ENCODE peak calls at places on chromosome 21, in ten cellular contexts. One of them, this sample, is unnamed.

GRCh38 chr21:46564391-46564790 is 40.5 kb downstream of the S100B start:
- DNase-seq in stimulated activated CD8-positive, alpha-beta memory T cell treated with anti-CD3 and anti-CD28 coated beads, Interleukin-4, amount 100 ng/mL, for 1 hour: no peak
- DNase-seq in effector memory CD4-positive, alpha-beta T cell: no peak
- DNase-seq in tibial nerve: no peak
- DNase-seq in ecto neural progenitor cell: no peak
- DNase-seq in aorta: no peak
- DNase-seq in DMS53: no peak
- DNase-seq in stimulated activated CD4-positive, alpha-beta T cell treated with anti-CD3 and anti-CD28 coated beads, Interleukin-1b, Interleukin-23, amount 100 ng/mL, for 4 hours: no peak
- DNase-seq in heart right ventricle: no peak
- DNase-seq in cardiac muscle cell: no peak
- DNase-seq in this sample: no peak

GRCh38 chr21:37566790-37567725 is 200.5 kb downstream of the DYRK1A start:
- DNase-seq in stimulated activated CD8-positive, alpha-beta memory T cell treated with anti-CD3 and anti-CD28 coated beads, Interleukin-4, amount 100 ng/mL, for 1 hour: no peak
- DNase-seq in effector memory CD4-positive, alpha-beta T cell: no peak
- DNase-seq in tibial nerve: no peak
- DNase-seq in ecto neural progenitor cell: no peak
- DNase-seq in aorta: no peak
- DNase-seq in DMS53: no peak
- DNase-seq in stimulated activated CD4-positive, alpha-beta T cell treated with anti-CD3 and anti-CD28 coated beads, Interleukin-1b, Interleukin-23, amount 100 ng/mL, for 4 hours: no peak
- DNase-seq in heart right ventricle: no peak
- DNase-seq in cardiac muscle cell: peak; percentile 55
- DNase-seq in this sample: no peak

GRCh38 chr21:36881223-36881622 is 85.2 kb downstream of the HLCS start:
- DNase-seq in stimulated activated CD8-positive, alpha-beta memory T cell treated with anti-CD3 and anti-CD28 coated beads, Interleukin-4, amount 100 ng/mL, for 1 hour: no peak
- DNase-seq in effector memory CD4-positive, alpha-beta T cell: no peak
- DNase-seq in tibial nerve: no peak
- DNase-seq in ecto neural progenitor cell: no peak
- DNase-seq in aorta: no peak
- DNase-seq in DMS53: no peak
- DNase-seq in stimulated activated CD4-positive, alpha-beta T cell treated with anti-CD3 and anti-CD28 coated beads, Interleukin-1b, Interleukin-23, amount 100 ng/mL, for 4 hours: no peak
- DNase-seq in heart right ventricle: no peak
- DNase-seq in cardiac muscle cell: peak; percentile 31
- DNase-seq in this sample: no peak

GRCh38 chr21:37763298-37763697 is 153.0 kb downstream of the KCNJ6 start:
- DNase-seq in stimulated activated CD8-positive, alpha-beta memory T cell treated with anti-CD3 and anti-CD28 coated beads, Interleukin-4, amount 100 ng/mL, for 1 hour: no peak
- DNase-seq in effector memory CD4-positive, alpha-beta T cell: no peak
- DNase-seq in tibial nerve: no peak
- DNase-seq in ecto neural progenitor cell: no peak
- DNase-seq in aorta: no peak
- DNase-seq in DMS53: no peak
- DNase-seq in stimulated activated CD4-positive, alpha-beta T cell treated with anti-CD3 and anti-CD28 coated beads, Interleukin-1b, Interleukin-23, amount 100 ng/mL, for 4 hours: no peak
- DNase-seq in heart right ventricle: no peak
- DNase-seq in cardiac muscle cell: no peak
- DNase-seq in this sample: peak; percentile 21

GRCh38 chr21:33477066-33477465 is 2.7 kb downstream of the TMEM50B start:
- DNase-seq in stimulated activated CD8-positive, alpha-beta memory T cell treated with anti-CD3 and anti-CD28 coated beads, Interleukin-4, amount 100 ng/mL, for 1 hour: no peak
- DNase-seq in effector memory CD4-positive, alpha-beta T cell: no peak
- DNase-seq in tibial nerve: no peak
- DNase-seq in ecto neural progenitor cell: no peak
- DNase-seq in aorta: no peak
- DNase-seq in DMS53: no peak
- DNase-seq in stimulated activated CD4-positive, alpha-beta T cell treated with anti-CD3 and anti-CD28 coated beads, Interleukin-1b, Interleukin-23, amount 100 ng/mL, for 4 hours: no peak
- DNase-seq in heart right ventricle: no peak
- DNase-seq in cardiac muscle cell: no peak
- DNase-seq in this sample: no peak

GRCh38 chr21:22791986-22792560 is 1793.9 kb downstream of the NCAM2 start:
- DNase-seq in stimulated activated CD8-positive, alpha-beta memory T cell treated with anti-CD3 and anti-CD28 coated beads, Interleukin-4, amount 100 ng/mL, for 1 hour: no peak
- DNase-seq in effector memory CD4-positive, alpha-beta T cell: no peak
- DNase-seq in tibial nerve: no peak
- DNase-seq in ecto neural progenitor cell: no peak
- DNase-seq in aorta: no peak
- DNase-seq in DMS53: peak; percentile 63
- DNase-seq in stimulated activated CD4-positive, alpha-beta T cell treated with anti-CD3 and anti-CD28 coated beads, Interleukin-1b, Interleukin-23, amount 100 ng/mL, for 4 hours: no peak
- DNase-seq in heart right ventricle: no peak
- DNase-seq in cardiac muscle cell: peak; percentile 62
- DNase-seq in this sample: peak; percentile 81

GRCh38 chr21:33339135-33339534 is 14.4 kb downstream of the IFNAR1 start:
- DNase-seq in stimulated activated CD8-positive, alpha-beta memory T cell treated with anti-CD3 and anti-CD28 coated beads, Interleukin-4, amount 100 ng/mL, for 1 hour: no peak
- DNase-seq in effector memory CD4-positive, alpha-beta T cell: no peak
- DNase-seq in tibial nerve: no peak
- DNase-seq in ecto neural progenitor cell: no peak
- DNase-seq in aorta: no peak
- DNase-seq in DMS53: no peak
- DNase-seq in stimulated activated CD4-positive, alpha-beta T cell treated with anti-CD3 and anti-CD28 coated beads, Interleukin-1b, Interleukin-23, amount 100 ng/mL, for 4 hours: no peak
- DNase-seq in heart right ventricle: no peak
- DNase-seq in cardiac muscle cell: no peak
- DNase-seq in this sample: no peak

GRCh38 chr21:42164064-42164789 is 54.7 kb upstream of the ABCG1 start:
- DNase-seq in stimulated activated CD8-positive, alpha-beta memory T cell treated with anti-CD3 and anti-CD28 coated beads, Interleukin-4, amount 100 ng/mL, for 1 hour: no peak
- DNase-seq in effector memory CD4-positive, alpha-beta T cell: no peak
- DNase-seq in tibial nerve: peak; percentile 42
- DNase-seq in ecto neural progenitor cell: peak; percentile 57
- DNase-seq in aorta: peak; percentile 78
- DNase-seq in DMS53: peak; percentile 66
- DNase-seq in stimulated activated CD4-positive, alpha-beta T cell treated with anti-CD3 and anti-CD28 coated beads, Interleukin-1b, Interleukin-23, amount 100 ng/mL, for 4 hours: peak; percentile 31
- DNase-seq in heart right ventricle: peak; percentile 82
- DNase-seq in cardiac muscle cell: peak; percentile 43
- DNase-seq in this sample: peak; percentile 66

GRCh38 chr21:42746593-42747266 is 93.3 kb downstream of the PDE9A start:
- DNase-seq in stimulated activated CD8-positive, alpha-beta memory T cell treated with anti-CD3 and anti-CD28 coated beads, Interleukin-4, amount 100 ng/mL, for 1 hour: no peak
- DNase-seq in effector memory CD4-positive, alpha-beta T cell: peak; percentile 23
- DNase-seq in tibial nerve: no peak
- DNase-seq in ecto neural progenitor cell: no peak
- DNase-seq in aorta: peak; percentile 86
- DNase-seq in DMS53: no peak
- DNase-seq in stimulated activated CD4-positive, alpha-beta T cell treated with anti-CD3 and anti-CD28 coated beads, Interleukin-1b, Interleukin-23, amount 100 ng/mL, for 4 hours: no peak
- DNase-seq in heart right ventricle: peak; percentile 32
- DNase-seq in cardiac muscle cell: no peak
- DNase-seq in this sample: no peak

GRCh38 chr21:34839070-34839820 is 170.5 kb downstream of the CLIC6 start:
- DNase-seq in stimulated activated CD8-positive, alpha-beta memory T cell treated with anti-CD3 and anti-CD28 coated beads, Interleukin-4, amount 100 ng/mL, for 1 hour: no peak
- DNase-seq in effector memory CD4-positive, alpha-beta T cell: no peak
- DNase-seq in tibial nerve: no peak
- DNase-seq in ecto neural progenitor cell: no peak
- DNase-seq in aorta: no peak
- DNase-seq in DMS53: no peak
- DNase-seq in stimulated activated CD4-positive, alpha-beta T cell treated with anti-CD3 and anti-CD28 coated beads, Interleukin-1b, Interleukin-23, amount 100 ng/mL, for 4 hours: no peak
- DNase-seq in heart right ventricle: no peak
- DNase-seq in cardiac muscle cell: no peak
- DNase-seq in this sample: no peak

GRCh38 chr21:31874817-31875216 is 2.0 kb downstream of the HUNK start:
- DNase-seq in stimulated activated CD8-positive, alpha-beta memory T cell treated with anti-CD3 and anti-CD28 coated beads, Interleukin-4, amount 100 ng/mL, for 1 hour: no peak
- DNase-seq in effector memory CD4-positive, alpha-beta T cell: no peak
- DNase-seq in tibial nerve: no peak
- DNase-seq in ecto neural progenitor cell: peak; percentile 68
- DNase-seq in aorta: no peak
- DNase-seq in DMS53: no peak
- DNase-seq in stimulated activated CD4-positive, alpha-beta T cell treated with anti-CD3 and anti-CD28 coated beads, Interleukin-1b, Interleukin-23, amount 100 ng/mL, for 4 hours: no peak
- DNase-seq in heart right ventricle: no peak
- DNase-seq in cardiac muscle cell: no peak
- DNase-seq in this sample: no peak

GRCh38 chr21:41641821-41642368 is 125.0 kb downstream of the RIPK4 start:
- DNase-seq in stimulated activated CD8-positive, alpha-beta memory T cell treated with anti-CD3 and anti-CD28 coated beads, Interleukin-4, amount 100 ng/mL, for 1 hour: no peak
- DNase-seq in effector memory CD4-positive, alpha-beta T cell: no peak
- DNase-seq in tibial nerve: peak; percentile 43
- DNase-seq in ecto neural progenitor cell: no peak
- DNase-seq in aorta: peak; percentile 81
- DNase-seq in DMS53: no peak
- DNase-seq in stimulated activated CD4-positive, alpha-beta T cell treated with anti-CD3 and anti-CD28 coated beads, Interleukin-1b, Interleukin-23, amount 100 ng/mL, for 4 hours: no peak
- DNase-seq in heart right ventricle: peak; percentile 59
- DNase-seq in cardiac muscle cell: peak; percentile 94
- DNase-seq in this sample: no peak

GRCh38 chr21:18049461-18049860 is 195.2 kb upstream of the CHODL start:
- DNase-seq in stimulated activated CD8-positive, alpha-beta memory T cell treated with anti-CD3 and anti-CD28 coated beads, Interleukin-4, amount 100 ng/mL, for 1 hour: no peak
- DNase-seq in effector memory CD4-positive, alpha-beta T cell: no peak
- DNase-seq in tibial nerve: no peak
- DNase-seq in ecto neural progenitor cell: no peak
- DNase-seq in aorta: no peak
- DNase-seq in DMS53: peak; percentile 22
- DNase-seq in stimulated activated CD4-positive, alpha-beta T cell treated with anti-CD3 and anti-CD28 coated beads, Interleukin-1b, Interleukin-23, amount 100 ng/mL, for 4 hours: no peak
- DNase-seq in heart right ventricle: no peak
- DNase-seq in cardiac muscle cell: no peak
- DNase-seq in this sample: no peak

GRCh38 chr21:46069719-46070279 is 28.1 kb upstream of the COL6A2 start:
- DNase-seq in stimulated activated CD8-positive, alpha-beta memory T cell treated with anti-CD3 and anti-CD28 coated beads, Interleukin-4, amount 100 ng/mL, for 1 hour: no peak
- DNase-seq in effector memory CD4-positive, alpha-beta T cell: no peak
- DNase-seq in tibial nerve: no peak
- DNase-seq in ecto neural progenitor cell: peak; percentile 36
- DNase-seq in aorta: peak; percentile 44
- DNase-seq in DMS53: no peak
- DNase-seq in stimulated activated CD4-positive, alpha-beta T cell treated with anti-CD3 and anti-CD28 coated beads, Interleukin-1b, Interleukin-23, amount 100 ng/mL, for 4 hours: no peak
- DNase-seq in heart right ventricle: no peak
- DNase-seq in cardiac muscle cell: no peak
- DNase-seq in this sample: no peak

GRCh38 chr21:28298251-28298672 is 694.4 kb downstream of the LTN1 start:
- DNase-seq in stimulated activated CD8-positive, alpha-beta memory T cell treated with anti-CD3 and anti-CD28 coated beads, Interleukin-4, amount 100 ng/mL, for 1 hour: no peak
- DNase-seq in effector memory CD4-positive, alpha-beta T cell: no peak
- DNase-seq in tibial nerve: no peak
- DNase-seq in ecto neural progenitor cell: no peak
- DNase-seq in aorta: no peak
- DNase-seq in DMS53: no peak
- DNase-seq in stimulated activated CD4-positive, alpha-beta T cell treated with anti-CD3 and anti-CD28 coated beads, Interleukin-1b, Interleukin-23, amount 100 ng/mL, for 4 hours: no peak
- DNase-seq in heart right ventricle: no peak
- DNase-seq in cardiac muscle cell: peak; percentile 27
- DNase-seq in this sample: no peak

GRCh38 chr21:29725025-29725736 is 214.6 kb downstream of the GRIK1 start:
- DNase-seq in stimulated activated CD8-positive, alpha-beta memory T cell treated with anti-CD3 and anti-CD28 coated beads, Interleukin-4, amount 100 ng/mL, for 1 hour: no peak
- DNase-seq in effector memory CD4-positive, alpha-beta T cell: no peak
- DNase-seq in tibial nerve: no peak
- DNase-seq in ecto neural progenitor cell: no peak
- DNase-seq in aorta: no peak
- DNase-seq in DMS53: peak; percentile 80
- DNase-seq in stimulated activated CD4-positive, alpha-beta T cell treated with anti-CD3 and anti-CD28 coated beads, Interleukin-1b, Interleukin-23, amount 100 ng/mL, for 4 hours: no peak
- DNase-seq in heart right ventricle: no peak
- DNase-seq in cardiac muscle cell: no peak
- DNase-seq in this sample: peak; percentile 13

GRCh38 chr21:37751268-37751975 is 164.8 kb downstream of the KCNJ6 start:
- DNase-seq in stimulated activated CD8-positive, alpha-beta memory T cell treated with anti-CD3 and anti-CD28 coated beads, Interleukin-4, amount 100 ng/mL, for 1 hour: no peak
- DNase-seq in effector memory CD4-positive, alpha-beta T cell: no peak
- DNase-seq in tibial nerve: no peak
- DNase-seq in ecto neural progenitor cell: no peak
- DNase-seq in aorta: no peak
- DNase-seq in DMS53: no peak
- DNase-seq in stimulated activated CD4-positive, alpha-beta T cell treated with anti-CD3 and anti-CD28 coated beads, Interleukin-1b, Interleukin-23, amount 100 ng/mL, for 4 hours: no peak
- DNase-seq in heart right ventricle: no peak
- DNase-seq in cardiac muscle cell: peak; percentile 43
- DNase-seq in this sample: no peak

GRCh38 chr21:34965200-34966174 is 83.6 kb downstream of the RUNX1 start:
- DNase-seq in stimulated activated CD8-positive, alpha-beta memory T cell treated with anti-CD3 and anti-CD28 coated beads, Interleukin-4, amount 100 ng/mL, for 1 hour: no peak
- DNase-seq in effector memory CD4-positive, alpha-beta T cell: no peak
- DNase-seq in tibial nerve: no peak
- DNase-seq in ecto neural progenitor cell: no peak
- DNase-seq in aorta: no peak
- DNase-seq in DMS53: peak; percentile 11
- DNase-seq in stimulated activated CD4-positive, alpha-beta T cell treated with anti-CD3 and anti-CD28 coated beads, Interleukin-1b, Interleukin-23, amount 100 ng/mL, for 4 hours: no peak
- DNase-seq in heart right ventricle: no peak
- DNase-seq in cardiac muscle cell: peak; percentile 30
- DNase-seq in this sample: no peak

GRCh38 chr21:45504516-45505415 is 37.5 kb downstream of the SLC19A1 start:
- DNase-seq in stimulated activated CD8-positive, alpha-beta memory T cell treated with anti-CD3 and anti-CD28 coated beads, Interleukin-4, amount 100 ng/mL, for 1 hour: no peak
- DNase-seq in effector memory CD4-positive, alpha-beta T cell: no peak
- DNase-seq in tibial nerve: no peak
- DNase-seq in ecto neural progenitor cell: no peak
- DNase-seq in aorta: peak; percentile 40
- DNase-seq in DMS53: no peak
- DNase-seq in stimulated activated CD4-positive, alpha-beta T cell treated with anti-CD3 and anti-CD28 coated beads, Interleukin-1b, Interleukin-23, amount 100 ng/mL, for 4 hours: no peak
- DNase-seq in heart right ventricle: no peak
- DNase-seq in cardiac muscle cell: no peak
- DNase-seq in this sample: no peak

GRCh38 chr21:45917241-45917640 is 64.3 kb upstream of the COL6A1 start:
- DNase-seq in stimulated activated CD8-positive, alpha-beta memory T cell treated with anti-CD3 and anti-CD28 coated beads, Interleukin-4, amount 100 ng/mL, for 1 hour: no peak
- DNase-seq in effector memory CD4-positive, alpha-beta T cell: no peak
- DNase-seq in tibial nerve: no peak
- DNase-seq in ecto neural progenitor cell: no peak
- DNase-seq in aorta: no peak
- DNase-seq in DMS53: no peak
- DNase-seq in stimulated activated CD4-positive, alpha-beta T cell treated with anti-CD3 and anti-CD28 coated beads, Interleukin-1b, Interleukin-23, amount 100 ng/mL, for 4 hours: no peak
- DNase-seq in heart right ventricle: no peak
- DNase-seq in cardiac muscle cell: no peak
- DNase-seq in this sample: no peak

GRCh38 chr21:34284613-34285160 is 79.1 kb upstream of the KCNE2 start:
- DNase-seq in stimulated activated CD8-positive, alpha-beta memory T cell treated with anti-CD3 and anti-CD28 coated beads, Interleukin-4, amount 100 ng/mL, for 1 hour: no peak
- DNase-seq in effector memory CD4-positive, alpha-beta T cell: no peak
- DNase-seq in tibial nerve: no peak
- DNase-seq in ecto neural progenitor cell: no peak
- DNase-seq in aorta: no peak
- DNase-seq in DMS53: no peak
- DNase-seq in stimulated activated CD4-positive, alpha-beta T cell treated with anti-CD3 and anti-CD28 coated beads, Interleukin-1b, Interleukin-23, amount 100 ng/mL, for 4 hours: no peak
- DNase-seq in heart right ventricle: no peak
- DNase-seq in cardiac muscle cell: no peak
- DNase-seq in this sample: peak; percentile 65

GRCh38 chr21:34078915-34079314 is 5.5 kb downstream of the MRPS6 start:
- DNase-seq in stimulated activated CD8-positive, alpha-beta memory T cell treated with anti-CD3 and anti-CD28 coated beads, Interleukin-4, amount 100 ng/mL, for 1 hour: no peak
- DNase-seq in effector memory CD4-positive, alpha-beta T cell: no peak
- DNase-seq in tibial nerve: no peak
- DNase-seq in ecto neural progenitor cell: no peak
- DNase-seq in aorta: no peak
- DNase-seq in DMS53: no peak
- DNase-seq in stimulated activated CD4-positive, alpha-beta T cell treated with anti-CD3 and anti-CD28 coated beads, Interleukin-1b, Interleukin-23, amount 100 ng/mL, for 4 hours: no peak
- DNase-seq in heart right ventricle: no peak
- DNase-seq in cardiac muscle cell: peak; percentile 17
- DNase-seq in this sample: no peak

GRCh38 chr21:26389971-26390641 is 183.0 kb downstream of the CYYR1 start:
- DNase-seq in stimulated activated CD8-positive, alpha-beta memory T cell treated with anti-CD3 and anti-CD28 coated beads, Interleukin-4, amount 100 ng/mL, for 1 hour: no peak
- DNase-seq in effector memory CD4-positive, alpha-beta T cell: no peak
- DNase-seq in tibial nerve: no peak
- DNase-seq in ecto neural progenitor cell: no peak
- DNase-seq in aorta: no peak
- DNase-seq in DMS53: no peak
- DNase-seq in stimulated activated CD4-positive, alpha-beta T cell treated with anti-CD3 and anti-CD28 coated beads, Interleukin-1b, Interleukin-23, amount 100 ng/mL, for 4 hours: no peak
- DNase-seq in heart right ventricle: no peak
- DNase-seq in cardiac muscle cell: peak; percentile 10
- DNase-seq in this sample: peak; percentile 94

GRCh38 chr21:45309541-45310381 is 22.1 kb upstream of the POFUT2 start:
- DNase-seq in stimulated activated CD8-positive, alpha-beta memory T cell treated with anti-CD3 and anti-CD28 coated beads, Interleukin-4, amount 100 ng/mL, for 1 hour: no peak
- DNase-seq in effector memory CD4-positive, alpha-beta T cell: no peak
- DNase-seq in tibial nerve: no peak
- DNase-seq in ecto neural progenitor cell: no peak
- DNase-seq in aorta: peak; percentile 38
- DNase-seq in DMS53: no peak
- DNase-seq in stimulated activated CD4-positive, alpha-beta T cell treated with anti-CD3 and anti-CD28 coated beads, Interleukin-1b, Interleukin-23, amount 100 ng/mL, for 4 hours: no peak
- DNase-seq in heart right ventricle: no peak
- DNase-seq in cardiac muscle cell: no peak
- DNase-seq in this sample: no peak

GRCh38 chr21:38443110-38443509 is 55.2 kb downstream of the ERG start:
- DNase-seq in stimulated activated CD8-positive, alpha-beta memory T cell treated with anti-CD3 and anti-CD28 coated beads, Interleukin-4, amount 100 ng/mL, for 1 hour: no peak
- DNase-seq in effector memory CD4-positive, alpha-beta T cell: no peak
- DNase-seq in tibial nerve: no peak
- DNase-seq in ecto neural progenitor cell: no peak
- DNase-seq in aorta: no peak
- DNase-seq in DMS53: no peak
- DNase-seq in stimulated activated CD4-positive, alpha-beta T cell treated with anti-CD3 and anti-CD28 coated beads, Interleukin-1b, Interleukin-23, amount 100 ng/mL, for 4 hours: no peak
- DNase-seq in heart right ventricle: no peak
- DNase-seq in cardiac muscle cell: peak; percentile 21
- DNase-seq in this sample: peak; percentile 10

GRCh38 chr21:38520511-38520910 is 22.2 kb upstream of the ERG start:
- DNase-seq in stimulated activated CD8-positive, alpha-beta memory T cell treated with anti-CD3 and anti-CD28 coated beads, Interleukin-4, amount 100 ng/mL, for 1 hour: no peak
- DNase-seq in effector memory CD4-positive, alpha-beta T cell: no peak
- DNase-seq in tibial nerve: no peak
- DNase-seq in ecto neural progenitor cell: no peak
- DNase-seq in aorta: no peak
- DNase-seq in DMS53: no peak
- DNase-seq in stimulated activated CD4-positive, alpha-beta T cell treated with anti-CD3 and anti-CD28 coated beads, Interleukin-1b, Interleukin-23, amount 100 ng/mL, for 4 hours: no peak
- DNase-seq in heart right ventricle: no peak
- DNase-seq in cardiac muscle cell: no peak
- DNase-seq in this sample: no peak

GRCh38 chr21:32562426-32562825 is 22.9 kb downstream of the TCP10L start:
- DNase-seq in stimulated activated CD8-positive, alpha-beta memory T cell treated with anti-CD3 and anti-CD28 coated beads, Interleukin-4, amount 100 ng/mL, for 1 hour: no peak
- DNase-seq in effector memory CD4-positive, alpha-beta T cell: no peak
- DNase-seq in tibial nerve: no peak
- DNase-seq in ecto neural progenitor cell: no peak
- DNase-seq in aorta: peak; percentile 65
- DNase-seq in DMS53: no peak
- DNase-seq in stimulated activated CD4-positive, alpha-beta T cell treated with anti-CD3 and anti-CD28 coated beads, Interleukin-1b, Interleukin-23, amount 100 ng/mL, for 4 hours: no peak
- DNase-seq in heart right ventricle: peak; percentile 64
- DNase-seq in cardiac muscle cell: peak; percentile 89
- DNase-seq in this sample: no peak

GRCh38 chr21:40553781-40554180 is 293.2 kb downstream of the DSCAM start:
- DNase-seq in stimulated activated CD8-positive, alpha-beta memory T cell treated with anti-CD3 and anti-CD28 coated beads, Interleukin-4, amount 100 ng/mL, for 1 hour: no peak
- DNase-seq in effector memory CD4-positive, alpha-beta T cell: no peak
- DNase-seq in tibial nerve: no peak
- DNase-seq in ecto neural progenitor cell: no peak
- DNase-seq in aorta: no peak
- DNase-seq in DMS53: no peak
- DNase-seq in stimulated activated CD4-positive, alpha-beta T cell treated with anti-CD3 and anti-CD28 coated beads, Interleukin-1b, Interleukin-23, amount 100 ng/mL, for 4 hours: no peak
- DNase-seq in heart right ventricle: no peak
- DNase-seq in cardiac muscle cell: no peak
- DNase-seq in this sample: no peak

This sample was measured in NCI-H69.